ENCODE peak calls at places on chromosomes 5 and 9, in six cellular contexts. B is IMR-90, P is uterus, N is heart left ventricle, I is adrenal gland, A is gastrocnemius medialis. Q is an unnamed sample.

GRCh38 chr5:155844541-155844940 is 482.4 kb upstream of the SGCD start:
- DNase-seq in B (no peak), P (no peak), N (no peak), A (no peak), I (no peak), Q (no peak)

GRCh38 chr5:111774525-111774924 is 17.5 kb upstream of the NREP start:
- DNase-seq in P (no peak), N (no peak), B (peak; percentile 42), I (no peak), A (no peak), Q (no peak)

GRCh38 chr9:110429453-110429852 is 91.8 kb upstream of the TXNDC8 start:
- DNase-seq in B (peak; percentile 12), I (no peak), N (no peak), A (no peak), P (no peak), Q (no peak)

GRCh38 chr9:111762546-111762945 is 32.2 kb downstream of the SHOC1 start:
- DNase-seq in I (no peak), P (no peak), A (no peak), N (no peak), B (peak; percentile 24), Q (no peak)

GRCh38 chr5:911601-912000 is 18.9 kb downstream of the TRIP13 start:
- DNase-seq in A (no peak), I (no peak), P (no peak), N (no peak), B (peak; percentile 64), Q (no peak)

GRCh38 chr9:129027685-129028191 is 393 bp downstream of the SH3GLB2 start:
- DNase-seq in N (no peak), B (no peak), A (peak; percentile 68), P (peak; percentile 67), I (peak; percentile 63), Q (peak; percentile 47)

GRCh38 chr5:157855404-157855994 is 3.4 kb downstream of the CLINT1 start:
- DNase-seq in I (peak; percentile 68), P (peak; percentile 50), N (peak; percentile 52), A (peak; percentile 24), B (peak; percentile 67), Q (no peak)

GRCh38 chr5:43007911-43008368 is 32.2 kb downstream of the ANXA2R start:
- DNase-seq in I (peak; percentile 78), N (peak; percentile 76), A (peak; percentile 53), P (peak; percentile 44), B (peak; percentile 80), Q (peak; percentile 60)

GRCh38 chr9:16347886-16348285 is 522.6 kb downstream of the BNC2 start:
- DNase-seq in B (no peak), P (no peak), N (no peak), A (no peak), I (no peak), Q (no peak)

GRCh38 chr9:87714819-87715218 is 11.1 kb upstream of the CTSL start:
- DNase-seq in A (peak; percentile 58), N (peak; percentile 57), P (peak; percentile 80), B (peak; percentile 90), I (peak; percentile 45), Q (no peak)

GRCh38 chr9:137972988-137973470 is 95.4 kb downstream of the CACNA1B start:
- DNase-seq in P (no peak), I (no peak), B (no peak), N (no peak), A (no peak), Q (no peak)

GRCh38 chr5:151923865-151924264 is 786 bp downstream of the GLRA1 start:
- DNase-seq in A (no peak), B (no peak), N (no peak), P (no peak), I (no peak), Q (no peak)

GRCh38 chr5:11520241-11520929 is 383.9 kb downstream of the CTNND2 start:
- DNase-seq in A (no peak), B (no peak), N (no peak), P (no peak), I (no peak), Q (no peak)

GRCh38 chr5:105146867-105147266 is 1584.3 kb upstream of the NUDT12 start:
- DNase-seq in B (no peak), N (no peak), A (no peak), P (no peak), I (no peak), Q (no peak)

GRCh38 chr9:38677660-38678303 is 42.2 kb downstream of the FAM240B start:
- DNase-seq in B (no peak), P (no peak), N (peak; percentile 78), A (no peak), I (no peak), Q (no peak)

GRCh38 chr5:92906798-92907380 is 674.1 kb downstream of the NR2F1-AS1 start:
- DNase-seq in P (no peak), N (no peak), I (no peak), A (no peak), B (no peak), Q (no peak)

GRCh38 chr9:100455470-100455869 is 17.5 kb upstream of the TMEFF1 start:
- DNase-seq in B (peak; percentile 63), A (no peak), P (no peak), N (no peak), I (no peak), Q (no peak)

GRCh38 chr5:126274819-126275218 is 148.4 kb upstream of the GRAMD2B start:
- DNase-seq in I (no peak), A (no peak), B (no peak), N (no peak), P (no peak), Q (no peak)

GRCh38 chr5:80255425-80255751 is 460 bp downstream of the SERINC5 start:
- DNase-seq in N (peak; percentile 74), I (peak; percentile 75), B (peak; percentile 50), A (peak; percentile 41), P (peak; percentile 53), Q (peak; percentile 95)

GRCh38 chr9:26723486-26723885 is 169.1 kb downstream of the CAAP1 start:
- DNase-seq in N (no peak), B (peak; percentile 6), I (peak; percentile 16), P (peak; percentile 16), A (no peak), Q (peak; percentile 80)

GRCh38 chr9:113526841-113527240 is 63.3 kb downstream of the RGS3 start:
- DNase-seq in P (no peak), N (no peak), I (no peak), A (no peak), B (peak; percentile 18), Q (no peak)

GRCh38 chr9:113529336-113530009 is 65.9 kb downstream of the RGS3 start:
- DNase-seq in N (no peak), B (no peak), I (no peak), P (no peak), A (no peak), Q (no peak)

GRCh38 chr9:113528811-113529210 is 65.3 kb downstream of the RGS3 start:
- DNase-seq in A (no peak), P (no peak), B (no peak), I (no peak), N (no peak), Q (no peak)

GRCh38 chr9:113526231-113526746 is 62.8 kb downstream of the RGS3 start:
- DNase-seq in I (no peak), P (no peak), A (no peak), B (no peak), N (no peak), Q (no peak)

GRCh38 chr9:113528088-113528487 is 64.6 kb downstream of the RGS3 start:
- DNase-seq in B (no peak), A (peak; percentile 72), P (no peak), N (peak; percentile 60), I (no peak), Q (no peak)
- TF ChIP-seq CTCF in B (no peak), A (no peak), P (no peak), N (no peak), I (no peak), Q (no peak)

GRCh38 chr9:19124430-19124793 is 2.9 kb downstream of the PLIN2 start:
- DNase-seq in B (no peak), N (no peak), P (no peak), I (no peak), A (no peak), Q (no peak)

GRCh38 chr9:19130436-19130835 is 3.1 kb upstream of the PLIN2 start:
- DNase-seq in A (no peak), B (no peak), N (no peak), I (no peak), P (no peak), Q (no peak)

GRCh38 chr9:19133549-19134345 is 6.5 kb upstream of the PLIN2 start:
- DNase-seq in N (no peak), A (no peak), P (no peak), I (no peak), B (peak; percentile 44), Q (no peak)

GRCh38 chr9:19122490-19123042 is 4.7 kb downstream of the PLIN2 start:
- DNase-seq in P (no peak), N (no peak), A (no peak), I (no peak), B (no peak), Q (peak; percentile 79)

GRCh38 chr9:19127881-19128719 is 808 bp upstream of the PLIN2 start:
- DNase-seq in N (peak; percentile 48), I (peak; percentile 39), P (peak; percentile 36), B (no peak), A (no peak), Q (peak; percentile 53)
- H3K4me3 ChIP-seq in N (peak overlapping the region; percentile 64), I (peak overlapping the region; percentile 76), P (peak overlapping the region; percentile 67), B (peak overlapping the region; percentile 65), A (peak overlapping the region; percentile 80), Q (peak overlapping the region; percentile 94)

GRCh38 chr9:127366594-127366993 is 30.4 kb upstream of the SLC2A8 start:
- DNase-seq in I (no peak), B (no peak), N (no peak), P (no peak), A (no peak), Q (no peak)
- TF ChIP-seq POLR2A in I (no peak), B (no peak), N (no peak), P (no peak), A (no peak), Q (no peak)

GRCh38 chr9:132838291-132838690 is 39.8 kb downstream of the AK8 start:
- DNase-seq in A (no peak), B (no peak), P (no peak), I (no peak), N (no peak), Q (peak; percentile 52)

GRCh38 chr9:132837501-132838268 is 40.4 kb downstream of the AK8 start:
- DNase-seq in B (no peak), A (no peak), P (no peak), I (no peak), N (no peak), Q (peak; percentile 58)

GRCh38 chr9:132834343-132834742 is 43.7 kb downstream of the AK8 start:
- DNase-seq in P (no peak), I (no peak), A (no peak), B (no peak), N (no peak), Q (no peak)

GRCh38 chr9:132832171-132832570 is 45.9 kb downstream of the AK8 start:
- DNase-seq in N (no peak), B (no peak), P (no peak), I (no peak), A (no peak), Q (peak; percentile 67)

DNA sequence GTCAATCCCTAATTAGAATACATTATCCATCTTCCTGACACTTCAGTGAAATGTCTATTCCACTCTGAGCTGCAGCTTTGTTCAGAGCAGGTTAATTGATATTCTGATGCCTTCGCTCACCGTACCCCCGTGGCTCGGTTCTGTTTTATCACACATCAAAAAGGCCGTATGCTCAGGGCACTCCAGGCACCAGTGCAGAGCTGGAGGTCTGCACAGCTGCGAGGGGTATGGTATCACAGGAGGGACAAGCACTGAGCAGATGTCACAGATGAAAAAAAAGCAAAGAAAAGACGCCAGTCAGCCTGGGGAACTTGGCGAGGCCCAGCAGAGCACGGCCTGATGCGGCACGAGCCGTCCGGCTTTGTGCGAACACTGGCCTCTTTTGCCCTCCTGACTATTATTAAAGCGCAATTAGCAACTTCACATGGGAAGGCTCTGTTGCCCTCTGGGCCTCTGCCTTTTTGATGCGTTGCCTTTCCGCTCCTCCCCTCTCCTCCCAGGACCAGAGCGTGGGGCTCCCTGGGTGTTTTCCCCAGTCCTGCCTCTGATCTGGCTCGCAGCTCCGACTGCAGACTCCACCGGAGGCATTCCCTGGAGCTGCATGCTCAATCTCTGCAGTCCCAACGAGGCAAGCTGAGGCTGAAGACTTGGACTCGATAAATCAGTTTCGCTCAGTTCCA is 44.5 kb downstream of the AK8 start:
- DNase-seq in N (no peak), B (no peak), I (no peak), A (no peak), P (no peak), Q (peak; percentile 52)
- TF ChIP-seq CTCF in N (no peak), B (no peak), I (no peak), A (no peak), P (no peak), Q (no peak)